ENCODE peak calls at places on chromosomes 16 and 17, in eight cellular contexts. P is heart left ventricle; R is T-cell; N is activated CD8-positive, alpha-beta memory T cell treated with anti-CD3 and anti-CD28 coated beads for 24 hours; J is NCI-H2029 treated with DMSO at 0.1 percent for 48 hours; V is SK-MEL-5; L is activated naive CD4-positive, alpha-beta T cell treated with anti-CD3 and anti-CD28 coated beads for 36 hours; X is uterus. S is an unnamed sample.
A peak's percentile ranks its signal among the peaks of the same experiment; 100 is the strongest.

GRCh38 chr17:65406552-65406951 is 154.9 kb downstream of the AXIN2 start:
- DNase-seq in P (no peak), R (no peak), N (no peak), J (no peak), V (no peak), L (no peak), X (no peak), S (no peak)

GRCh38 chr16:54519161-54519685 is 232.6 kb upstream of the IRX3 start:
- DNase-seq in P (no peak), R (no peak), N (no peak), J (no peak), V (no peak), L (no peak), X (no peak), S (no peak)

GRCh38 chr17:8830141-8830540 is 31.0 kb upstream of the MFSD6L start:
- DNase-seq in P (no peak), R (no peak), N (peak; percentile 33), J (no peak), V (no peak), L (no peak), X (no peak), S (no peak)

GRCh38 chr17:43784628-43785101 is 4.4 kb downstream of the CFAP97D1 start:
- DNase-seq in P (no peak), R (no peak), N (no peak), J (no peak), V (peak; percentile 70), L (no peak), X (no peak), S (no peak)

GRCh38 chr17:81676906-81677305 is 6.7 kb downstream of the ARL16 start:
- DNase-seq in P (no peak), R (no peak), N (no peak), J (no peak), V (no peak), L (no peak), X (no peak), S (peak; percentile 40)

GRCh38 chr17:55527520-55528118 is 16.4 kb upstream of the SMIM36 start:
- DNase-seq in P (no peak), R (no peak), N (no peak), J (peak; percentile 43), V (peak; percentile 80), L (peak; percentile 56), X (peak; percentile 47), S (peak; percentile 71)

GRCh38 chr16:57480127-57480753 is 6.1 kb downstream of the DOK4 start:
- DNase-seq in P (peak; percentile 78), R (no peak), N (no peak), J (no peak), V (no peak), L (no peak), X (peak; percentile 56), S (peak; percentile 55)

GRCh38 chr16:65548470-65548869 is 426.6 kb upstream of the CDH11 start:
- DNase-seq in P (no peak), R (no peak), N (no peak), J (no peak), V (no peak), L (no peak), X (no peak), S (no peak)

GRCh38 chr17:40106089-40106759 is 5.8 kb upstream of the NR1D1 start:
- DNase-seq in P (no peak), R (no peak), N (no peak), J (no peak), V (no peak), L (no peak), X (no peak), S (no peak)

GRCh38 chr16:48524348-48525200 is 85.4 kb downstream of the N4BP1 start:
- DNase-seq in P (no peak), R (no peak), N (no peak), J (no peak), V (no peak), L (no peak), X (no peak), S (peak; percentile 52)

GRCh38 chr17:19238167-19238505 is 970 bp downstream of the EPN2 start:
- DNase-seq in P (peak; percentile 59), R (no peak), N (peak; percentile 61), J (no peak), V (no peak), L (peak; percentile 5), X (peak; percentile 51), S (peak; percentile 50)

GRCh38 chr17:29442451-29442850 is 52.3 kb downstream of the TAOK1 start:
- DNase-seq in P (no peak), R (no peak), N (no peak), J (no peak), V (no peak), L (no peak), X (no peak), S (no peak)

GRCh38 chr17:38507436-38507835 is 79.2 kb downstream of the ARHGAP23 start:
- DNase-seq in P (no peak), R (no peak), N (no peak), J (no peak), V (no peak), L (no peak), X (no peak), S (no peak)

GRCh38 chr17:688100-688989 is 26.3 kb downstream of the VPS53 start:
- DNase-seq in P (no peak), R (no peak), N (no peak), J (no peak), V (peak; percentile 81), L (peak; percentile 22), X (no peak), S (no peak)

GRCh38 chr16:87834015-87834667 is 35.2 kb downstream of the SLC7A5 start:
- DNase-seq in P (no peak), R (no peak), N (no peak), J (no peak), V (no peak), L (no peak), X (no peak), S (no peak)

GRCh38 chr17:50884354-50885311 is 18.5 kb upstream of the TOB1 start:
- DNase-seq in P (no peak), R (no peak), N (peak; percentile 49), J (no peak), V (no peak), L (no peak), X (no peak), S (no peak)

GRCh38 chr16:47377156-47377555 is 83.7 kb downstream of the ITFG1 start:
- DNase-seq in P (no peak), R (no peak), N (no peak), J (no peak), V (no peak), L (no peak), X (no peak), S (peak; percentile 48)

GRCh38 chr16:54685682-54686081 is 245.0 kb upstream of the IRX5 start:
- DNase-seq in P (no peak), R (no peak), N (no peak), J (no peak), V (no peak), L (no peak), X (no peak), S (no peak)

GRCh38 chr17:66540131-66540781 is 237.8 kb downstream of the PRKCA start:
- DNase-seq in P (peak; percentile 61), R (no peak), N (no peak), J (no peak), V (peak; percentile 99), L (no peak), X (peak; percentile 55), S (no peak)

GRCh38 chr17:74987909-74988711 is 678 bp downstream of the CDR2L start:
- DNase-seq in P (peak; percentile 92), R (no peak), N (peak; percentile 74), J (no peak), V (peak; percentile 44), L (peak; percentile 34), X (peak; percentile 93), S (peak; percentile 76)

GRCh38 chr17:78966123-78966813 is 13.5 kb downstream of the LGALS3BP start:
- DNase-seq in P (no peak), R (no peak), N (no peak), J (no peak), V (no peak), L (no peak), X (no peak), S (no peak)

GRCh38 chr17:76307966-76308338 is at the start of gene QRICH2:
- DNase-seq in P (no peak), R (no peak), N (no peak), J (no peak), V (no peak), L (no peak), X (no peak), S (no peak)

GRCh38 chr16:55703003-55704001 is 47.5 kb downstream of the SLC6A2 start:
- DNase-seq in P (no peak), R (no peak), N (no peak), J (peak; percentile 5), V (peak; percentile 69), L (peak; percentile 15), X (no peak), S (peak; percentile 61)

GRCh38 chr17:61201211-61201610 is 198.4 kb upstream of the TBX2 start:
- DNase-seq in P (no peak), R (no peak), N (no peak), J (no peak), V (no peak), L (no peak), X (no peak), S (peak; percentile 10)

GRCh38 chr17:74052993-74053744 is 150.3 kb upstream of the RPL38 start:
- DNase-seq in P (no peak), R (no peak), N (no peak), J (no peak), V (no peak), L (no peak), X (no peak), S (no peak)

GRCh38 chr17:61454932-61455753 is 2.9 kb downstream of the TBX4 start:
- DNase-seq in P (no peak), R (no peak), N (no peak), J (no peak), V (no peak), L (no peak), X (no peak), S (no peak)

GRCh38 chr16:14325921-14326401 is 254.8 kb downstream of the MRTFB start:
- DNase-seq in P (no peak), R (no peak), N (no peak), J (no peak), V (no peak), L (no peak), X (no peak), S (no peak)

GRCh38 chr17:33285413-33285812 is 7.7 kb downstream of the ASIC2 start:
- DNase-seq in P (no peak), R (no peak), N (no peak), J (no peak), V (no peak), L (no peak), X (no peak), S (no peak)

GRCh38 chr17:1629647-1630310 is 1.1 kb upstream of the SLC43A2 start:
- DNase-seq in P (peak; percentile 62), R (peak; percentile 58), N (peak; percentile 89), J (no peak), V (peak; percentile 67), L (peak; percentile 88), X (no peak), S (peak; percentile 70)

GRCh38 chr17:79915850-79916430 is 76.7 kb upstream of the CBX4 start:
- DNase-seq in P (peak; percentile 52), R (no peak), N (no peak), J (no peak), V (peak; percentile 40), L (peak; percentile 66), X (no peak), S (peak; percentile 54)

GRCh38 chr16:7218936-7219335 is 113.7 kb upstream of the RBFOX1 start:
- DNase-seq in P (no peak), R (no peak), N (no peak), J (no peak), V (peak; percentile 42), L (no peak), X (no peak), S (no peak)

GRCh38 chr17:7114241-7114874 is at the start of gene ASGR2:
- DNase-seq in P (no peak), R (no peak), N (no peak), J (no peak), V (no peak), L (no peak), X (no peak), S (no peak)

GRCh38 chr16:56700195-56700594 is 17.9 kb downstream of the MT1X start:
- DNase-seq in P (no peak), R (no peak), N (no peak), J (no peak), V (no peak), L (no peak), X (no peak), S (no peak)

GRCh38 chr16:89449726-89450335 is 40.5 kb downstream of the ANKRD11 start:
- DNase-seq in P (no peak), R (no peak), N (no peak), J (no peak), V (no peak), L (peak; percentile 28), X (no peak), S (no peak)